ENCODE peak calls at places on chromosomes 4 and X, in four cellular contexts. N is central memory CD8-positive, alpha-beta T cell; F is natural killer cell; D is heart right ventricle. S is an unnamed sample.

GRCh38 chr4:138114434-138114833 is 127.7 kb downstream of the SLC7A11 start:
- ATAC-seq in F (no peak), N (no peak), D (no peak), S (no peak)

GRCh38 chrX:107563851-107564250 is 64.5 kb upstream of the PRPS1 start:
- ATAC-seq in F (no peak), N (no peak), D (no peak), S (no peak)

GRCh38 chrX:113192418-113192817 is 351.8 kb upstream of the AMOT start:
- ATAC-seq in N (no peak), D (no peak), F (no peak), S (no peak)

GRCh38 chr4:137266511-137266910 is 265.8 kb downstream of the PCDH18 start:
- ATAC-seq in D (no peak), F (no peak), N (no peak), S (no peak)

GRCh38 chr4:108118505-108118904 is 50.2 kb downstream of the LEF1 start:
- ATAC-seq in N (no peak), D (no peak), F (no peak), S (peak)

GRCh38 chrX:85004255-85004654 is 578 bp downstream of the APOOL start:
- ATAC-seq in N (no peak), D (peak), F (no peak), S (peak)

GRCh38 chrX:100479329-100479728 is 69.3 kb upstream of the PCDH19 start:
- ATAC-seq in N (no peak), D (no peak), F (no peak), S (no peak)

GRCh38 chr4:101421393-101421792 is 74.1 kb upstream of the PPP3CA start:
- ATAC-seq in F (no peak), N (no peak), D (no peak), S (no peak)

GRCh38 chrX:129773649-129774458 is 5.9 kb upstream of the SASH3 start:
- ATAC-seq in F (no peak), D (no peak), N (no peak), S (no peak)

GRCh38 chrX:37989304-37989703 is 17.0 kb upstream of the SYTL5 start:
- ATAC-seq in N (no peak), F (no peak), D (no peak), S (peak)

GRCh38 chr4:169256856-169257756 is 13.7 kb downstream of the SH3RF1 start:
- ATAC-seq in N (no peak), F (no peak), D (no peak), S (no peak)

GRCh38 chr4:54571293-54571723 is 86.4 kb upstream of the KIT start:
- ATAC-seq in N (no peak), F (no peak), D (no peak), S (no peak)

GRCh38 chr4:54660145-54660535 is 2.4 kb downstream of the KIT start:
- ATAC-seq in N (no peak), D (no peak), F (no peak), S (peak)

GRCh38 chrX:12002876-12003275 is 135.4 kb upstream of the FRMPD4 start:
- ATAC-seq in N (no peak), F (no peak), D (no peak), S (peak)

GRCh38 chrX:149908308-149908707 is 21.1 kb upstream of the HSFX4 start:
- ATAC-seq in F (no peak), D (no peak), N (no peak), S (no peak)

GRCh38 chr4:73589887-73590801 is 30.1 kb downstream of the RASSF6 start:
- ATAC-seq in F (no peak), D (no peak), N (no peak), S (peak)

GRCh38 chr4:48244665-48245064 is 25.0 kb downstream of the TEC start:
- ATAC-seq in F (no peak), N (no peak), D (no peak), S (no peak)

GRCh38 chr4:42331914-42332368 is 65.3 kb upstream of the SHISA3 start:
- ATAC-seq in D (peak), N (no peak), F (no peak), S (no peak)

GRCh38 chrX:42229533-42229932 is 306.2 kb upstream of the CASK start:
- ATAC-seq in F (no peak), D (no peak), N (no peak), S (no peak)

GRCh38 chr4:185592438-185592837 is 57.1 kb upstream of the PDLIM3 start:
- ATAC-seq in N (no peak), F (no peak), D (peak), S (no peak)

GRCh38 chrX:154607370-154607769 is 11.7 kb downstream of the CTAG1B start:
- ATAC-seq in D (no peak), N (no peak), F (no peak), S (no peak)

GRCh38 chr4:114019276-114019971 is 40.0 kb upstream of the ARSJ start:
- ATAC-seq in N (no peak), D (no peak), F (no peak), S (no peak)

GRCh38 chrX:15606064-15606590 is 5.4 kb upstream of the ACE2 start:
- ATAC-seq in N (no peak), F (no peak), D (no peak), S (peak)

GRCh38 chr4:40265910-40266274 is 69.1 kb downstream of the RHOH start:
- ATAC-seq in F (no peak), D (no peak), N (no peak), S (no peak)

GRCh38 chr4:39648213-39648612 is 9.5 kb upstream of the SMIM14 start:
- ATAC-seq in N (no peak), F (no peak), D (no peak), S (no peak)

GRCh38 chr4:83356899-83357661 is 22.4 kb upstream of the HPSE start:
- ATAC-seq in N (no peak), D (peak), F (no peak), S (peak)

GRCh38 chr4:11748169-11748872 is 319.6 kb upstream of the HS3ST1 start:
- ATAC-seq in D (peak), N (no peak), F (no peak), S (peak)

GRCh38 chr4:38785901-38786402 is 3.2 kb upstream of the TLR10 start:
- ATAC-seq in D (peak), F (no peak), N (no peak), S (no peak)

GRCh38 chr4:174537634-174538033 is 15.3 kb upstream of the HPGD start:
- ATAC-seq in D (no peak), F (no peak), N (no peak), S (no peak)

S was measured in esophagus mucosa.